ENCODE peak calls at places on chromosomes 2 and 18, in seven cellular contexts. U is heart left ventricle; E is CD4-positive, CD25-positive, alpha-beta regulatory T cell; I is small intestine; S is astrocyte; Q is left ventricle myocardium inferior; B is aorta. T is an unnamed sample. For H3K4me1, H3K9me3 and H3K36me3, the result is how much of the 10 kb centered on the place peaks cover.

GRCh38 chr18:9683418-9684396 is 24.4 kb upstream of the RAB31 start:
- DNase-seq in U (no peak), E (no peak), I (peak), S (peak), Q (no peak), B (peak), T (no peak)

GRCh38 chr2:215624423-215624829 is 188.6 kb upstream of the FN1 start:
- DNase-seq in U (no peak), E (no peak), I (no peak), S (peak), Q (no peak), B (peak), T (no peak)

GRCh38 chr18:24427484-24427883 is 1.0 kb downstream of the IMPACT start:
- DNase-seq in U (no peak), E (no peak), I (no peak), S (peak), Q (no peak), B (no peak), T (no peak)

GRCh38 chr2:172962824-172963223 is 112.8 kb upstream of the MAP3K20 start:
- DNase-seq in U (no peak), E (no peak), I (peak), S (peak), Q (no peak), B (no peak), T (no peak)

GRCh38 chr18:44895176-44895798 is 214.6 kb downstream of the SETBP1 start:
- DNase-seq in U (peak), E (no peak), I (peak), S (peak), Q (peak), B (peak), T (no peak)

GRCh38 chr18:11572201-11572600 is 37.2 kb upstream of the SLC35G4 start:
- DNase-seq in U (no peak), E (no peak), I (no peak), S (no peak), Q (no peak), B (no peak), T (no peak)

GRCh38 chr18:63775166-63775730 is at the start of gene SERPINB7:
- DNase-seq in U (no peak), E (no peak), I (no peak), S (peak), Q (no peak), B (no peak), T (peak)

GRCh38 chr2:54084600-54084999 is 30.8 kb upstream of the ACYP2 start:
- DNase-seq in U (no peak), E (no peak), I (no peak), S (no peak), Q (no peak), B (no peak), T (no peak)

GRCh38 chr2:85748948-85749875 is 4.6 kb upstream of the ATOH8 start:
- DNase-seq in U (no peak), E (no peak), I (no peak), S (peak), Q (no peak), B (peak), T (peak)

GRCh38 chr2:464562-465309 is 176.8 kb upstream of the ALKAL2 start:
- DNase-seq in U (no peak), E (no peak), I (no peak), S (no peak), Q (no peak), B (no peak), T (no peak)

GRCh38 chr18:10660485-10660884 is 134.7 kb downstream of the NAPG start:
- DNase-seq in U (no peak), E (no peak), I (no peak), S (peak), Q (no peak), B (peak), T (no peak)

GRCh38 chr2:156147594-156148330 is 184.8 kb downstream of the NR4A2 start:
- DNase-seq in U (no peak), E (no peak), I (peak), S (peak), Q (no peak), B (no peak), T (no peak)

GRCh38 chr2:46200100-46200690 is 97.0 kb upstream of the EPAS1 start:
- DNase-seq in U (no peak), E (no peak), I (no peak), S (no peak), Q (no peak), B (no peak), T (no peak)

GRCh38 chr2:202425036-202425435 is 48.9 kb downstream of the BMPR2 start:
- DNase-seq in U (no peak), E (no peak), I (no peak), S (peak), Q (no peak), B (no peak), T (no peak)

GRCh38 chr2:181281206-181281832 is 175.9 kb upstream of the ITGA4 start:
- DNase-seq in U (no peak), E (no peak), I (peak), S (peak), Q (no peak), B (no peak), T (no peak)

GRCh38 chr18:34928754-34929335 is 112.4 kb upstream of the MAPRE2 start:
- DNase-seq in U (no peak), E (no peak), I (no peak), S (no peak), Q (no peak), B (no peak), T (no peak)

GRCh38 chr18:34929336-34929780 is 111.9 kb upstream of the MAPRE2 start:
- DNase-seq in U (no peak), E (no peak), I (peak), S (peak), Q (no peak), B (no peak), T (no peak)

GRCh38 chr18:34933880-34934689 is 107.1 kb upstream of the MAPRE2 start:
- DNase-seq in U (no peak), E (no peak), I (peak), S (no peak), Q (no peak), B (no peak), T (no peak)

GRCh38 chr18:34932792-34933466 is 108.3 kb upstream of the MAPRE2 start:
- DNase-seq in U (no peak), E (no peak), I (no peak), S (no peak), Q (no peak), B (no peak), T (no peak)

GRCh38 chr18:34932363-34932762 is 108.8 kb upstream of the MAPRE2 start:
- DNase-seq in U (no peak), E (no peak), I (no peak), S (no peak), Q (no peak), B (no peak), T (no peak)
- H3K4me1 ChIP-seq in U (under half), E (under half), I (under half), S (under half), Q (under half), B (under half), T (under half)

GRCh38 chr18:71388148-71388547 is 1099.3 kb downstream of the SOCS6 start:
- DNase-seq in U (no peak), E (no peak), I (no peak), S (no peak), Q (no peak), B (no peak), T (no peak)
- H3K9me3 ChIP-seq in U (under half), E (under half), I (under half), S (under half), Q (under half), B (under half), T (under half)

GRCh38 chr2:104744537-104744936 is 109.4 kb upstream of the POU3F3 start:
- DNase-seq in U (no peak), E (no peak), I (no peak), S (no peak), Q (no peak), B (no peak), T (no peak)

GRCh38 chr2:104750061-104750460 is 103.9 kb upstream of the POU3F3 start:
- DNase-seq in U (no peak), E (no peak), I (no peak), S (no peak), Q (no peak), B (no peak), T (no peak)

GRCh38 chr2:104746299-104746698 is 107.6 kb upstream of the POU3F3 start:
- DNase-seq in U (no peak), E (no peak), I (no peak), S (no peak), Q (no peak), B (no peak), T (no peak)

GRCh38 chr2:104745856-104746255 is 108.1 kb upstream of the POU3F3 start:
- DNase-seq in U (no peak), E (no peak), I (no peak), S (no peak), Q (no peak), B (no peak), T (no peak)

GRCh38 chr2:104746790-104747320 is 107.1 kb upstream of the POU3F3 start:
- DNase-seq in U (no peak), E (no peak), I (no peak), S (no peak), Q (no peak), B (no peak), T (no peak)
- H3K36me3 ChIP-seq in U (under half), E (under half), I (under half), S (under half), Q (under half), B (under half), T (under half)

GRCh38 chr2:61492476-61492875 is 21.6 kb upstream of the USP34 start:
- DNase-seq in U (no peak), E (no peak), I (no peak), S (no peak), Q (no peak), B (no peak), T (no peak)
- H3K4me1 ChIP-seq in U (under half), E (under half), I (under half), S (under half), Q (under half), B (under half), T (under half)

GRCh38 chr2:161426416-161426787 is 10.3 kb downstream of the TBR1 start:
- DNase-seq in U (no peak), E (no peak), I (no peak), S (no peak), Q (no peak), B (no peak), T (no peak)

GRCh38 chr2:161428240-161428587 is 12.1 kb downstream of the TBR1 start:
- DNase-seq in U (no peak), E (no peak), I (no peak), S (no peak), Q (no peak), B (no peak), T (no peak)

GRCh38 chr2:161427413-161428239 is 11.5 kb downstream of the TBR1 start:
- DNase-seq in U (no peak), E (no peak), I (no peak), S (no peak), Q (no peak), B (no peak), T (no peak)

GRCh38 chr2:161425966-161426365 is 9.9 kb downstream of the TBR1 start:
- DNase-seq in U (no peak), E (no peak), I (no peak), S (no peak), Q (no peak), B (no peak), T (no peak)

DNA sequence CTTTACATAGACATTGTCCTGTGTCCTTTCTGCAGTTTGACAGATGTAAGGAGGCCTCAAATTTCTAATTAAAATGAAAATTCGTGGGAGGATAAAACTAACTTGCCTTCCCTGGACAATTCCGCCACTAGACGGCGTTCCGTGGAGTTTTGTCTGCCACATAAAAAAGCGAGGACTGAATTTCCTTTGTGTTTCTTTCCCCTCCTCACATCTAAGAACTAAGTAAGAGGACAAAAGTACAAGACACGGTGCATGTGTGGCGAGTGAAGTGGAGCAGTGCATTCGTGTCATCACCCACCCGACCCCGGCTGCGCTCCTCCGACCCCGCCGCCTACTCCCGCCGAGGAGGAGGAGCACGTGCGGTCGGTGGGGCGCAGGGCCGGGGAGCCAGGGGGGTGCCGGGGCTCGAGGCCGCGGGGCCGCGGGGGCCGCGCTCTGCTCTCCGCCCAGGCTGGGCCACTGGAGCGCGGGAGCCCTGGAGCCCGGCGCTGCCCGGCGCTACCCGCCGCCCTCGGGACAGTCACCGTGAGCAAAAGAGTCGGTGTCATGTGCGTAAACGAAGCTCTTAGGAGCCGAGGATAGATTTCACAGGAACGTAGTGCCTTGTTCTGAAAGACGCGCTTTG is 10.8 kb downstream of the TBR1 start:
- DNase-seq in U (no peak), E (no peak), I (peak), S (no peak), Q (no peak), B (no peak), T (no peak)
- H3K9me3 ChIP-seq in U (under half), E (under half), I (under half), S (under half), Q (under half), B (under half), T (under half)

DNA sequence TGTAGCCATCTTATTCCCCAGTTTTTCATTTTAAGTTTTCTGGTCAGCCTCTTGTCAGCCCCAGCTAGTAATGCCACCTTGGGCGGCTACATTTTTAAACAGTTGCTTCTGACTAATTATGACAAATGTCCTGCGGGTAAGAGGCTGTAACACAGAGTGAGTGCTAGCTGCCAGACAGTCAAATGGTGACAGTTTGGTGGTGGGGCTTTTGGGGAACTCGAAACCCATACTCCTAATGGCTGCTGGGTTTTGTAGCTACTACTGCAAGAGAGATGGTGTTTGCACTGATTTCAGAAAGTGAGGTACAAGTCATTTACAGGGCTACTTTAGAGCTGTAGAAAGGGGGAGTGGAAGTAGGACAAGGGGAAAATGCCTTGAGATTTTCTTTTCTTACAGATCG is 48.2 kb downstream of the ZCCHC2 start:
- DNase-seq in U (no peak), E (no peak), I (no peak), S (no peak), Q (no peak), B (no peak), T (no peak)
- H3K36me3 ChIP-seq in U (half or more), E (half or more), I (under half), S (under half), Q (half or more), B (under half), T (under half)

DNA sequence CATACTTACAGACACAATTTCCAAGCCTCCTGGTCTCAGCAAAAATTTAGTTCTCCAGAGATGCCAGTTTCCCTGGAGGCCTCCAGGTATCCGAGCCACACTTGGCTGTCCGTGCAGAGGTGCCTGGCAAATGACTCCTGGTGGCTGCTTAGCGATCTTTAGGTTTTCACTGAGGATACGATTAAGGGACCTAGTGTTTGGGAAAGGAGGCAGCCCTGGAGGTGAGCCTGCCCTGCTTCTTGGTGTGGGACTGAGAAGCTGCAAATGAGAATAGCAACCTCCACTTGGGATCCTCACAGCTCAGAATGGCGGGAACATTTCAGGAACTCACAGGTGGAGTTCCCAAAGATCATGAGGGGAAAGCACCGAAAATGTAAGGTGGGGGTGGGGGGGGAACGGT is 217.6 kb downstream of the ALPK2 start:
- DNase-seq in U (no peak), E (no peak), I (no peak), S (no peak), Q (no peak), B (no peak), T (no peak)
- H3K4me1 ChIP-seq in U (under half), E (under half), I (under half), S (under half), Q (under half), B (under half), T (under half)

DNA sequence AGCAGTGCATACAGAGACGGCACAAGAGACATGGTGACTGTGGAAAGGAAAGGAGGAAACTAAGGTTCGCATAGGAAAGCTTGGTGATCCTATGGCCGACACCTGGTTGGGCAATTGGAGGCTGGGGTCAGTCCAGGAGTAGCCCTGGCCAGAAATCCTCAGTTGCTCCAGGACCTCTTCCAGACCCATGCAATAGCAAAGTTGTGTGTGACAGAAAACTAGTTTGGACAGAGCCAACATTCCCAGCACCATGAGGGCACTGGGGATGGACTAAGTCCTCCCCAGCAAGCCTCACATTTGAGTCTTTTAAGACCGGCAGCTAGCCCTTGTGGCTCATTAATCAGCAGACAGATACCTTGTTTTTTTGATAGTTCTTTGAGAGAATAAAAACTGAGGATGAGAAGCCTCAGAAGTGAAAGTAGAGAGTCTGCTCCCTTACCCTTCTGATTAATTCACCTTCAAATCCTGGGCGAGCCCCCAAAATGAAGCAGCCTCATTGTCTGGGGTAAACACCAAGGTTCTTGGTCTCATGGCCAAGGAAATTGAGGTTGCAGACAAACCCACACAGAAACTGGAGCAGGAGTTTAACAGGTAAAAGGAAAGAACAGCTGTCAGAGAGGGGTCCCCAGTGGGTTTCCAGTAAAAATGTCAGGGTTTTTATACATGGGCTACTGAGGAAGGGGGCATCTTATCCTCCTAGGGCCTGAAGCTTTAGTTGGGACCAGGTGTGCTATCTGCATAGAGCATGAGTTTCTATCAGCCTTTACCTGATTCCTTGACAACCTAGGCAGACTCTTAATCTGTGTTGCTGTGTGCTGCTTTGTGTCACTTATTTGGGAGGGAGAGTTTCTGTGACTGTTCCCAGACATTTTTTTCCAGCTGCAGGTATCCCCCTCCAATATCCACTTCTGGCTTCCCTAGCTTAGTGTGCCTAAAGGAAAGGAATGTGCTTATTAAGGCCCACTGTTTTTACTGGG is 39.1 kb downstream of the STK17B start:
- DNase-seq in U (no peak), E (no peak), I (no peak), S (peak), Q (no peak), B (no peak), T (no peak)
- H3K9me3 ChIP-seq in U (under half), E (half or more), I (under half), S (under half), Q (half or more), B (under half), T (under half)

GRCh38 chr18:67644226-67644625 is 127.7 kb upstream of the DSEL start:
- DNase-seq in U (no peak), E (no peak), I (no peak), S (no peak), Q (no peak), B (no peak), T (no peak)

GRCh38 chr18:67650661-67651060 is 134.1 kb upstream of the DSEL start:
- DNase-seq in U (no peak), E (no peak), I (no peak), S (no peak), Q (no peak), B (no peak), T (no peak)

GRCh38 chr18:67651438-67651837 is 134.9 kb upstream of the DSEL start:
- DNase-seq in U (no peak), E (no peak), I (no peak), S (no peak), Q (no peak), B (no peak), T (no peak)

GRCh38 chr18:67652296-67652695 is 135.8 kb upstream of the DSEL start:
- DNase-seq in U (no peak), E (no peak), I (no peak), S (no peak), Q (no peak), B (no peak), T (no peak)

DNA sequence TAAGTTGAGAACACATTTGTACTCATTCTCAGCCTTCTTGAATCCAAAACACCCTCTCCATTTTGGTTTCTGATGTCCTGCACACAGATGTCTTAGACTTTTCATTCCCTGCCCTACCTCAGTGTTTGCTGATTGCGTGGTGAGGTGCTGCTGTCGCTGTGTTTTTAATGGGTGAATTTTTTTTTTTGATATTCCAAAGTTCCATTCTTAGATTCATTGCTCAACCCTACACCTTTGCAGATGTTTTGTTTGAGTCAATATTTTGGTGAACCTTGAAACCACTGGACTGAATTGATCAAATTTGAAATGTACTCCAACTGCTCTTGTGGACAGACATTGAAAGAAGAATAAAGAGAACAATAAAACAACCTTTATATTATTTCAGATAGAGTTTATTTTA is 130.4 kb upstream of the DSEL start:
- DNase-seq in U (no peak), E (no peak), I (no peak), S (no peak), Q (no peak), B (no peak), T (no peak)
- H3K36me3 ChIP-seq in U (under half), E (under half), I (under half), S (under half), Q (under half), B (under half), T (under half)